ENCODE peak calls at places on chromosome 21, in seven cellular contexts. L is mesendoderm; W is MM.1S; G is T-helper 1 cell; Y is naive thymus-derived CD8-positive, alpha-beta T cell; E is NB4; V is Calu3. H is an unnamed sample.

GRCh38 chr21:20739421-20739820 is 258.8 kb upstream of the NCAM2 start:
- DNase-seq in V (no peak), E (peak; percentile 31), G (no peak), W (peak; percentile 13), L (peak; percentile 77), Y (no peak), H (no peak)

GRCh38 chr21:36456714-36457399 is 23.1 kb downstream of the CLDN14 start:
- DNase-seq in V (no peak), W (no peak), G (no peak), E (no peak), Y (no peak), L (no peak), H (peak; percentile 70)

GRCh38 chr21:29436143-29436542 is 137.4 kb downstream of the BACH1 start:
- DNase-seq in V (no peak), L (no peak), W (no peak), G (no peak), E (no peak), Y (peak; percentile 11), H (no peak)

GRCh38 chr21:41620982-41621381 is 113.0 kb upstream of the TMPRSS2 start:
- DNase-seq in L (no peak), E (no peak), V (no peak), Y (no peak), W (no peak), G (no peak), H (peak; percentile 42)

GRCh38 chr21:33668180-33668579 is 25.9 kb downstream of the ITSN1 start:
- DNase-seq in V (no peak), G (no peak), E (no peak), Y (no peak), W (no peak), L (no peak), H (no peak)

GRCh38 chr21:31354604-31355443 is 10.8 kb upstream of the TIAM1 start:
- DNase-seq in L (no peak), G (peak; percentile 16), E (no peak), Y (peak; percentile 20), W (no peak), V (peak; percentile 70), H (no peak)

GRCh38 chr21:41837756-41838297 is 41.3 kb downstream of the PRDM15 start:
- DNase-seq in V (no peak), Y (no peak), W (no peak), G (no peak), E (no peak), L (no peak), H (no peak)

GRCh38 chr21:31043495-31043894 is 5.2 kb upstream of the KRTAP19-8 start:
- DNase-seq in L (no peak), W (no peak), Y (no peak), V (no peak), E (no peak), G (no peak), H (no peak)

GRCh38 chr21:16124397-16125130 is 394.8 kb downstream of the USP25 start:
- DNase-seq in G (no peak), E (no peak), W (no peak), Y (no peak), V (no peak), L (no peak), H (no peak)

GRCh38 chr21:26140185-26140584 is 30.4 kb downstream of the APP start:
- DNase-seq in E (peak; percentile 3), V (peak; percentile 77), G (no peak), L (peak; percentile 52), Y (no peak), W (no peak), H (peak; percentile 82)

GRCh38 chr21:31198575-31198974 is 145.5 kb downstream of the TIAM1 start:
- DNase-seq in V (peak; percentile 9), E (peak; percentile 61), Y (no peak), W (peak; percentile 62), L (peak; percentile 49), G (no peak), H (no peak)

GRCh38 chr21:14956826-14957225 is 108.0 kb downstream of the NRIP1 start:
- DNase-seq in E (no peak), W (no peak), G (no peak), L (no peak), V (no peak), Y (no peak), H (no peak)

GRCh38 chr21:34553199-34553952 is 41.4 kb upstream of the KCNE1 start:
- DNase-seq in Y (no peak), E (no peak), W (no peak), G (no peak), L (peak; percentile 79), V (no peak), H (no peak)

GRCh38 chr21:41009398-41010177 is 158.4 kb upstream of the BACE2 start:
- DNase-seq in G (no peak), E (no peak), V (no peak), L (no peak), W (no peak), Y (no peak), H (no peak)

H was measured in posterior vena cava.